ENCODE peak calls at places on chromosome 9, in nine cellular contexts. One of them, this sample, is unnamed.

GRCh38 chr9:127057970-127058644 is 64.3 kb downstream of the ANGPTL2 start:
- DNase-seq in lower lobe of right lung: no peak
- DNase-seq in GM12891: no peak
- DNase-seq in neural progenitor cell: no peak
- DNase-seq in NCI-H460: no peak
- DNase-seq in endothelial cell: no peak
- DNase-seq in germinal center: no peak
- DNase-seq in activated CD8-positive, alpha-beta T cell treated with anti-CD3 and anti-CD28 coated beads, Interleukin-2, amount 10 ng/mL, durations not matched to agents 7 days and 5 days: no peak
- DNase-seq in H4: no peak
- DNase-seq in this sample: no peak

GRCh38 chr9:90046317-90046861 is 441.6 kb downstream of the GADD45G start:
- DNase-seq in lower lobe of right lung: no peak
- DNase-seq in GM12891: no peak
- DNase-seq in neural progenitor cell: no peak
- DNase-seq in NCI-H460: no peak
- DNase-seq in endothelial cell: no peak
- DNase-seq in germinal center: no peak
- DNase-seq in activated CD8-positive, alpha-beta T cell treated with anti-CD3 and anti-CD28 coated beads, Interleukin-2, amount 10 ng/mL, durations not matched to agents 7 days and 5 days: no peak
- DNase-seq in H4: no peak
- DNase-seq in this sample: no peak

GRCh38 chr9:108333406-108334031 is 522.3 kb downstream of the ACTL7B start:
- DNase-seq in lower lobe of right lung: no peak
- DNase-seq in GM12891: no peak
- DNase-seq in neural progenitor cell: no peak
- DNase-seq in NCI-H460: no peak
- DNase-seq in endothelial cell: no peak
- DNase-seq in germinal center: no peak
- DNase-seq in activated CD8-positive, alpha-beta T cell treated with anti-CD3 and anti-CD28 coated beads, Interleukin-2, amount 10 ng/mL, durations not matched to agents 7 days and 5 days: no peak
- DNase-seq in H4: no peak
- DNase-seq in this sample: peak

GRCh38 chr9:125586173-125586512 is 120.9 kb downstream of the MAPKAP1 start:
- DNase-seq in lower lobe of right lung: no peak
- DNase-seq in GM12891: no peak
- DNase-seq in neural progenitor cell: no peak
- DNase-seq in NCI-H460: no peak
- DNase-seq in endothelial cell: no peak
- DNase-seq in germinal center: no peak
- DNase-seq in activated CD8-positive, alpha-beta T cell treated with anti-CD3 and anti-CD28 coated beads, Interleukin-2, amount 10 ng/mL, durations not matched to agents 7 days and 5 days: no peak
- DNase-seq in H4: no peak
- DNase-seq in this sample: no peak

GRCh38 chr9:121259498-121259897 is 8.5 kb upstream of the GSN start:
- DNase-seq in lower lobe of right lung: no peak
- DNase-seq in GM12891: no peak
- DNase-seq in neural progenitor cell: no peak
- DNase-seq in NCI-H460: no peak
- DNase-seq in endothelial cell: no peak
- DNase-seq in germinal center: no peak
- DNase-seq in activated CD8-positive, alpha-beta T cell treated with anti-CD3 and anti-CD28 coated beads, Interleukin-2, amount 10 ng/mL, durations not matched to agents 7 days and 5 days: no peak
- DNase-seq in H4: no peak
- DNase-seq in this sample: no peak

GRCh38 chr9:84711936-84712335 is 42.4 kb downstream of the NTRK2 start:
- DNase-seq in lower lobe of right lung: no peak
- DNase-seq in GM12891: no peak
- DNase-seq in neural progenitor cell: no peak
- DNase-seq in NCI-H460: no peak
- DNase-seq in endothelial cell: no peak
- DNase-seq in germinal center: no peak
- DNase-seq in activated CD8-positive, alpha-beta T cell treated with anti-CD3 and anti-CD28 coated beads, Interleukin-2, amount 10 ng/mL, durations not matched to agents 7 days and 5 days: no peak
- DNase-seq in H4: peak
- DNase-seq in this sample: no peak

GRCh38 chr9:136901516-136902258 is 15.4 kb downstream of the TRAF2 start:
- DNase-seq in lower lobe of right lung: no peak
- DNase-seq in GM12891: peak
- DNase-seq in neural progenitor cell: no peak
- DNase-seq in NCI-H460: no peak
- DNase-seq in endothelial cell: no peak
- DNase-seq in germinal center: peak
- DNase-seq in activated CD8-positive, alpha-beta T cell treated with anti-CD3 and anti-CD28 coated beads, Interleukin-2, amount 10 ng/mL, durations not matched to agents 7 days and 5 days: peak
- DNase-seq in H4: peak
- DNase-seq in this sample: peak

GRCh38 chr9:71096431-71097108 is 24.9 kb downstream of the TRPM3 start:
- DNase-seq in lower lobe of right lung: peak
- DNase-seq in GM12891: no peak
- DNase-seq in neural progenitor cell: no peak
- DNase-seq in NCI-H460: no peak
- DNase-seq in endothelial cell: no peak
- DNase-seq in germinal center: no peak
- DNase-seq in activated CD8-positive, alpha-beta T cell treated with anti-CD3 and anti-CD28 coated beads, Interleukin-2, amount 10 ng/mL, durations not matched to agents 7 days and 5 days: no peak
- DNase-seq in H4: no peak
- DNase-seq in this sample: peak

GRCh38 chr9:96331236-96331947 is 29.4 kb upstream of the HSD17B3 start:
- DNase-seq in lower lobe of right lung: no peak
- DNase-seq in GM12891: no peak
- DNase-seq in neural progenitor cell: no peak
- DNase-seq in NCI-H460: no peak
- DNase-seq in endothelial cell: no peak
- DNase-seq in germinal center: no peak
- DNase-seq in activated CD8-positive, alpha-beta T cell treated with anti-CD3 and anti-CD28 coated beads, Interleukin-2, amount 10 ng/mL, durations not matched to agents 7 days and 5 days: no peak
- DNase-seq in H4: no peak
- DNase-seq in this sample: peak

GRCh38 chr9:133002147-133003070 is 23.9 kb downstream of the GFI1B start:
- DNase-seq in lower lobe of right lung: no peak
- DNase-seq in GM12891: no peak
- DNase-seq in neural progenitor cell: no peak
- DNase-seq in NCI-H460: no peak
- DNase-seq in endothelial cell: no peak
- DNase-seq in germinal center: no peak
- DNase-seq in activated CD8-positive, alpha-beta T cell treated with anti-CD3 and anti-CD28 coated beads, Interleukin-2, amount 10 ng/mL, durations not matched to agents 7 days and 5 days: no peak
- DNase-seq in H4: no peak
- DNase-seq in this sample: no peak

GRCh38 chr9:99167120-99167519 is 54.6 kb downstream of the ALG2 start:
- DNase-seq in lower lobe of right lung: no peak
- DNase-seq in GM12891: no peak
- DNase-seq in neural progenitor cell: no peak
- DNase-seq in NCI-H460: no peak
- DNase-seq in endothelial cell: no peak
- DNase-seq in germinal center: no peak
- DNase-seq in activated CD8-positive, alpha-beta T cell treated with anti-CD3 and anti-CD28 coated beads, Interleukin-2, amount 10 ng/mL, durations not matched to agents 7 days and 5 days: peak
- DNase-seq in H4: no peak
- DNase-seq in this sample: no peak

GRCh38 chr9:70040506-70040905 is 3.1 kb upstream of the MAMDC2 start:
- DNase-seq in lower lobe of right lung: no peak
- DNase-seq in GM12891: no peak
- DNase-seq in neural progenitor cell: no peak
- DNase-seq in NCI-H460: no peak
- DNase-seq in endothelial cell: no peak
- DNase-seq in germinal center: no peak
- DNase-seq in activated CD8-positive, alpha-beta T cell treated with anti-CD3 and anti-CD28 coated beads, Interleukin-2, amount 10 ng/mL, durations not matched to agents 7 days and 5 days: no peak
- DNase-seq in H4: no peak
- DNase-seq in this sample: no peak

GRCh38 chr9:121282309-121283071 is 14.5 kb downstream of the GSN start:
- DNase-seq in lower lobe of right lung: peak
- DNase-seq in GM12891: no peak
- DNase-seq in neural progenitor cell: no peak
- DNase-seq in NCI-H460: no peak
- DNase-seq in endothelial cell: no peak
- DNase-seq in germinal center: no peak
- DNase-seq in activated CD8-positive, alpha-beta T cell treated with anti-CD3 and anti-CD28 coated beads, Interleukin-2, amount 10 ng/mL, durations not matched to agents 7 days and 5 days: no peak
- DNase-seq in H4: peak
- DNase-seq in this sample: no peak

GRCh38 chr9:88587182-88587581 is 52.2 kb downstream of the NXNL2 start:
- DNase-seq in lower lobe of right lung: no peak
- DNase-seq in GM12891: no peak
- DNase-seq in neural progenitor cell: no peak
- DNase-seq in NCI-H460: no peak
- DNase-seq in endothelial cell: no peak
- DNase-seq in germinal center: no peak
- DNase-seq in activated CD8-positive, alpha-beta T cell treated with anti-CD3 and anti-CD28 coated beads, Interleukin-2, amount 10 ng/mL, durations not matched to agents 7 days and 5 days: no peak
- DNase-seq in H4: no peak
- DNase-seq in this sample: no peak

This sample was measured in HepG2.